ENCODE peak calls at places on chromosomes 2 and 18, in nine cellular contexts. J is left ventricle myocardium inferior; L is K562; F is right lobe of liver; D is esophagus squamous epithelium; H is SJSA1; K is kidney; R is pancreas; X is effector memory CD4-positive, alpha-beta T cell. W is an unnamed sample. For H3K36me3, the result is how much of the 10 kb centered on the place peaks cover.

GRCh38 chr18:29034113-29034856 is 857.4 kb upstream of the CDH2 start:
- DNase-seq in J (no peak), L (no peak), F (no peak), D (no peak), H (no peak), K (no peak), R (no peak), X (no peak), W (no peak)

GRCh38 chr18:49813071-49813320 is 337 bp downstream of the ACAA2 start:
- DNase-seq in J (peak), L (peak), F (no peak), D (no peak), H (no peak), K (no peak), R (peak), X (no peak), W (peak)

GRCh38 chr2:219658447-219658846 is 31.0 kb downstream of the SLC4A3 start:
- DNase-seq in J (no peak), L (no peak), F (no peak), D (no peak), H (no peak), K (no peak), R (no peak), X (no peak), W (no peak)

GRCh38 chr18:9429662-9429993 is 45.7 kb upstream of the RALBP1 start:
- DNase-seq in J (no peak), L (no peak), F (no peak), D (no peak), H (peak), K (no peak), R (no peak), X (no peak), W (no peak)

GRCh38 chr18:3454365-3455089 is 4.6 kb downstream of the TGIF1 start:
- DNase-seq in J (no peak), L (peak), F (peak), D (no peak), H (peak), K (no peak), R (peak), X (no peak), W (no peak)

GRCh38 chr2:24049485-24050021 is at the start of gene FKBP1B:
- DNase-seq in J (peak), L (peak), F (peak), D (no peak), H (peak), K (peak), R (peak), X (peak), W (peak)

GRCh38 chr2:49840428-49840975 is 686.2 kb upstream of the FSHR start:
- DNase-seq in J (no peak), L (no peak), F (no peak), D (no peak), H (no peak), K (no peak), R (no peak), X (no peak), W (no peak)

GRCh38 chr2:107025291-107025857 is 139.4 kb upstream of the ST6GAL2 start:
- DNase-seq in J (no peak), L (no peak), F (no peak), D (no peak), H (no peak), K (no peak), R (no peak), X (no peak), W (no peak)

GRCh38 chr2:33214857-33215256 is 261.6 kb upstream of the RASGRP3 start:
- DNase-seq in J (no peak), L (no peak), F (no peak), D (no peak), H (no peak), K (no peak), R (no peak), X (no peak), W (no peak)

GRCh38 chr2:25787020-25787419 is 91.3 kb downstream of the ASXL2 start:
- DNase-seq in J (no peak), L (no peak), F (peak), D (no peak), H (no peak), K (no peak), R (no peak), X (no peak), W (no peak)

GRCh38 chr2:241702405-241703127 is 727 bp downstream of the ING5 start:
- DNase-seq in J (peak), L (peak), F (peak), D (peak), H (peak), K (peak), R (peak), X (peak), W (peak)

GRCh38 chr18:48662021-48662661 is 123.3 kb downstream of the CTIF start:
- DNase-seq in J (no peak), L (no peak), F (peak), D (no peak), H (peak), K (peak), R (no peak), X (no peak), W (no peak)

GRCh38 chr2:29251406-29251805 is 136.2 kb downstream of the CLIP4 start:
- DNase-seq in J (no peak), L (no peak), F (no peak), D (no peak), H (no peak), K (no peak), R (no peak), X (no peak), W (no peak)

GRCh38 chr2:123521868-123522267 is 503.2 kb upstream of the CNTNAP5 start:
- DNase-seq in J (no peak), L (no peak), F (no peak), D (no peak), H (no peak), K (no peak), R (no peak), X (no peak), W (no peak)

GRCh38 chr2:134838143-134838620 is at the start of gene ACMSD:
- DNase-seq in J (no peak), L (no peak), F (peak), D (no peak), H (no peak), K (no peak), R (no peak), X (no peak), W (no peak)

GRCh38 chr2:150255528-150255927 is 231.9 kb downstream of the RND3 start:
- DNase-seq in J (no peak), L (no peak), F (no peak), D (no peak), H (peak), K (no peak), R (no peak), X (no peak), W (no peak)

GRCh38 chr18:212780-213179 is 54.4 kb downstream of the USP14 start:
- DNase-seq in J (no peak), L (peak), F (no peak), D (no peak), H (no peak), K (no peak), R (no peak), X (no peak), W (no peak)

GRCh38 chr2:119518401-119518800 is 5.9 kb downstream of the SCTR start:
- DNase-seq in J (no peak), L (no peak), F (no peak), D (no peak), H (no peak), K (no peak), R (no peak), X (no peak), W (no peak)
- H3K27ac ChIP-seq in J (no peak), L (no peak), F (no peak), D (no peak), H (no peak), K (no peak), R (peak), X (no peak), W (no peak)

DNA sequence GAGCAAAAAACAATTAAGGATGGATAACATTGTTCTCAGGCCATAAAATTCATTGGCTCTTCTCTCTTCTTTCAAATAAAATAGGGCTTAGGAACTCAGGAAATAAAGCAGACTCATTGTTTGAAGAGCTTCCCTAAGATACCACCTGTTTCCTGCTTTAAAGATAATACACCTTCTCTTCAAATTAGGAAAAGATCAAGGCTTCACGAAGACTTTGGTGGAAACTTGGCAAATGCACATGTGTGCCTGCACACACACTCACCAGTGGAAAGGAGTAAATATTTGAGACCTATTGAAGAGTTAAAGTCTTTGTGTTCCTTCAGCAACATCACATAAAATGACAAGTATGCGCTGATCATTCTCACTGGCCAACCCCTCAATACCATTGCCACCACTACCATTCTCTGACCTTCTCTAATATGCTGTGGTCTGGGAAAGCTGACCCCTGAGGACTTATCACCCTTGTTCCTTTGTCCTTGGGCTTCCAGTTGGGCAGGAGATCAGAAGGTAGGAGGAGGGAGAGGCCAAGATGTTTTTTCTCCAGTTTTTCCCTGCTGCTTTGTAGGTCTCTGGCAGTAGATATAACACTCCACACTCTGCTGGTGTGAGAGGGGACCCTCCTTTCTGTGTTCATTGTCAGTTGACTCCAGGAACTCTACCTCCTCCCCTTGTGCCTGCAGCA is 53.5 kb upstream of the SPOPL start:
- DNase-seq in J (no peak), L (no peak), F (no peak), D (no peak), H (no peak), K (no peak), R (no peak), X (no peak), W (no peak)
- H3K36me3 ChIP-seq in J (under half), L (under half), F (under half), D (under half), H (under half), K (under half), R (under half), X (under half), W (under half)

DNA sequence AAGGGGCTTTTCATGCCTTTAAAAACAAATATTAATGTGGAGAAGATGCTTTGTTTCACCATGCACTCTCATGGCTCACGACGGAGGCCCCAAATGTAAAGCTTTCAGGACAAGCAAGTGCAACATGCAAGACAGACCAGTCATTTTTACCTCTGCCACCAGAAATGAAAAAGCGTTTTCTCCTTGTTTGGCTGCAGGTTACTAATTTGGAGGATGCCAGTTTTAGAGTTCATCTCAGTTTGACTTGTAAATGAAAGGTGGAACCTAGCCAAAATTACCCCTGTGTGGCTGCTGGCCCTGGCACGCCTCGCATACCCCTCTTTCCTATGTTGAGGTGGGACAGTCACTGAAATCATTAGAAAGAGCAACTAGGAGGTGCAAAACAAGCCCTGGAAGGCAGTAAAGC is 138.6 kb downstream of the BCL2 start:
- DNase-seq in J (no peak), L (no peak), F (no peak), D (no peak), H (no peak), K (no peak), R (no peak), X (no peak), W (no peak)
- H3K4me3 ChIP-seq in J (no peak), L (no peak), F (no peak), D (no peak), H (no peak), K (no peak), R (no peak), X (no peak), W (no peak)

DNA sequence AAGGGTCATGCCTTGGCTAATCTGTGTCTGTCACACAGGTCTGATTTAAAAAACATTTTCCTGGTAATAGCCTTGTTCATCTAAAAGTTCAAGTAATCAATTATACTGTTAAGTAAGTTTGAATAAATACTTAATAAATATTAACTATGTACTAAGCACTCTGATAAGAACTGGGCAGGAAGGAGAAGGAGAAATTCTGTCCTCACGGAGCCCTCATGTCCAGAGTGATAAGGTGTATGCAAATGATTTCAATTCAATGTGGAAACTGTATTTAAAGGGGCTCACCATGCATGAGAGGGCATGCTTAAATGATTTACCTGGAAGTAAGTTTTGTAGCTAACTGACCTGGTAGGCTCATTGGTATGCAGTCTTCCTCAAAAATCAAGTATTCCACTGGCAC is 94.0 kb upstream of the LYPD6 start:
- DNase-seq in J (no peak), L (no peak), F (no peak), D (no peak), H (no peak), K (no peak), R (no peak), X (no peak), W (no peak)
- H3K27ac ChIP-seq in J (no peak), L (no peak), F (no peak), D (no peak), H (no peak), K (no peak), R (no peak), X (no peak), W (no peak)

GRCh38 chr2:72990695-72991438 is 73.5 kb downstream of the EMX1 start:
- DNase-seq in J (no peak), L (no peak), F (peak), D (no peak), H (no peak), K (peak), R (no peak), X (no peak), W (no peak)

GRCh38 chr2:72991439-72991725 is 74.1 kb downstream of the EMX1 start:
- DNase-seq in J (no peak), L (no peak), F (peak), D (no peak), H (no peak), K (peak), R (no peak), X (no peak), W (no peak)

GRCh38 chr2:72988041-72988440 is 70.7 kb downstream of the EMX1 start:
- DNase-seq in J (no peak), L (no peak), F (peak), D (no peak), H (no peak), K (peak), R (no peak), X (no peak), W (peak)

GRCh38 chr2:72989770-72990556 is 72.6 kb downstream of the EMX1 start:
- DNase-seq in J (peak), L (no peak), F (peak), D (no peak), H (no peak), K (peak), R (no peak), X (no peak), W (no peak)

GRCh38 chr2:72988726-72989273 is 71.5 kb downstream of the EMX1 start:
- DNase-seq in J (no peak), L (no peak), F (peak), D (no peak), H (no peak), K (peak), R (no peak), X (no peak), W (no peak)
- H3K36me3 ChIP-seq in J (under half), L (under half), F (under half), D (under half), H (under half), K (under half), R (under half), X (under half), W (under half)

DNA sequence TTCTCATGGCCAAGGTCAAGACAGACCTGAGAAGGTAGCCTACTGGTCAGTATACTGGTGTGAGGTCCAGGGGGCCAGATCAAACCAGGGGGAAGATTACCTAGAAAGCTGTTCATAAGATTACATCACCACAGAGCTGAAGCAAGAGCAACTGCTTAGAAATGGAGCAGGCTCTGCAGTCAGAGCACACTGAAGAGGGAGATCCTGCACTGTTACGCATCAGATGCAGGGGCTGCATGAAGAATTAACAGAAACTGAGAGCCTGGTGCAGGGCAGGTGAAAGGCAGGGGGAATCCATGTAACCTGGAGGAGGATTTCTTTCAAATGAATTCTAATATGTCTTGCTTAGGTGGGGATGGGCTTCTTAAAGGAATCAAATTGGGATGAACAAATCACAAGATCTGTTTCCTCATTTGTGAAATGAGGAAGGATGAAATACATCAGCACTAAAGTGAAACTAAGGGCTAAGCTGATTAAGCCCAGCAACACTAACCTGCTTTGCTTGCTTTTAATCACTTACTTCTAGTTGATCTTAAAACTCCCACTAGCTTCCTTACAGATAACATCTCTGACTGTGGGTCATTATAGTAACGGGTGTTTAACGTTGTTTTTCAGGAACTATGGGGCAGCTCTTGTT is 74.3 kb upstream of the ADAM23 start:
- DNase-seq in J (no peak), L (no peak), F (no peak), D (no peak), H (no peak), K (no peak), R (no peak), X (no peak), W (no peak)
- H3K4me3 ChIP-seq in J (no peak), L (no peak), F (no peak), D (no peak), H (no peak), K (no peak), R (no peak), X (no peak), W (no peak)

DNA sequence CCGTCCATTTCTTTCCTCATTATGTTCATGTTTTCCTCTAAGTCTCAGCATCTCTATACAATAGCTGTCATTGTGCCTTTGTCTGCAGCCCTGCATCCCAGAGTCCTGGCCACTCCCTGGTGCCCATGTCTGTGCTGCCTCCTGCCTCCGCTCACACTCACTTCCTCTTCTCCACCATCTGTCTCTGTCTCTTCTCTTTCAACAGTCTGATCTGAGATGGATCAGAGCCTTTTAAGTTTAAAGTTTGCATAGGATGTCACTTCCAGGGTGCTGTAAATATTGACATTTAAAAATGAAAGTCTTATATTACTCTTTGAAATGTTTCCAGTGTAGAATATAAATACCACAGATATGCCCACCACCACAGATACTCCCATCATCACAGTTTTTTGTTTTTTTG is 42.7 kb downstream of the UBE2F start:
- DNase-seq in J (no peak), L (no peak), F (no peak), D (no peak), H (no peak), K (no peak), R (no peak), X (no peak), W (no peak)
- H3K27ac ChIP-seq in J (no peak), L (no peak), F (no peak), D (no peak), H (no peak), K (no peak), R (no peak), X (no peak), W (no peak)

GRCh38 chr2:112648081-112648480 is 2.3 kb downstream of the SLC20A1 start:
- DNase-seq in J (no peak), L (no peak), F (no peak), D (no peak), H (no peak), K (no peak), R (no peak), X (no peak), W (no peak)
- H3K36me3 ChIP-seq in J (half or more), L (half or more), F (half or more), D (half or more), H (half or more), K (under half), R (under half), X (under half), W (half or more)

GRCh38 chr2:38077431-38077769 is 1.4 kb upstream of the CYP1B1 start:
- DNase-seq in J (no peak), L (no peak), F (peak), D (no peak), H (no peak), K (no peak), R (no peak), X (no peak), W (no peak)
- H3K4me3 ChIP-seq in J (peak), L (no peak), F (peak), D (peak), H (peak), K (peak), R (peak), X (no peak), W (peak)

GRCh38 chr18:75169411-75169810 is 39.5 kb downstream of the PTGR3 start:
- DNase-seq in J (no peak), L (no peak), F (no peak), D (no peak), H (no peak), K (no peak), R (no peak), X (no peak), W (no peak)
- H3K27ac ChIP-seq in J (peak), L (no peak), F (no peak), D (no peak), H (no peak), K (no peak), R (no peak), X (no peak), W (no peak)